ENCODE peak calls at places on chromosomes 6 and 20, in eight cellular contexts. F is CD4-positive, CD25-positive, alpha-beta regulatory T cell; H is AG08396; Y is amygdala; L is Daoy; E is KBM-7; V is Right ventricle myocardium superior; J is WTC11. U is an unnamed sample.
A peak's percentile ranks its signal among the peaks of the same experiment; 100 is the strongest.

GRCh38 chr6:46453221-46453620 is 38.0 kb downstream of the RCAN2 start:
- DNase-seq in F (no peak), Y (no peak), E (no peak), H (peak; percentile 40), L (peak; percentile 53), V (no peak), J (no peak), U (no peak)

GRCh38 chr6:162546905-162547304 is 180.7 kb downstream of the PRKN start:
- DNase-seq in J (no peak), E (no peak), H (no peak), L (no peak), F (no peak), Y (no peak), V (no peak), U (no peak)

GRCh38 chr6:151136141-151136755 is 103.5 kb upstream of the AKAP12 start:
- DNase-seq in L (no peak), E (no peak), Y (no peak), F (no peak), J (no peak), V (peak; percentile 48), H (no peak), U (no peak)

GRCh38 chr6:26743157-26743821 is 83.7 kb upstream of the ZNF322 start:
- DNase-seq in V (no peak), E (no peak), Y (no peak), H (peak; percentile 55), J (peak; percentile 72), F (no peak), L (peak; percentile 92), U (no peak)

GRCh38 chr6:88870728-88871330 is 92.6 kb downstream of the RNGTT start:
- DNase-seq in F (peak; percentile 75), V (no peak), Y (no peak), J (no peak), L (peak; percentile 38), E (peak; percentile 60), H (peak; percentile 14), U (no peak)

GRCh38 chr20:45095753-45096371 is 5.1 kb downstream of the KCNS1 start:
- DNase-seq in Y (no peak), L (peak; percentile 43), V (no peak), E (peak; percentile 75), J (peak; percentile 70), H (peak; percentile 73), F (peak; percentile 74), U (peak; percentile 7)

GRCh38 chr6:72954736-72955135 is 270.6 kb downstream of the KHDC1L start:
- DNase-seq in L (no peak), E (no peak), F (no peak), Y (no peak), H (no peak), J (no peak), V (no peak), U (no peak)

GRCh38 chr6:18371576-18371975 is 15.6 kb upstream of the RNF144B start:
- DNase-seq in Y (no peak), L (no peak), J (no peak), F (no peak), H (no peak), V (no peak), E (no peak), U (no peak)

U was measured in DMS 273 treated with DMSO at 0.1 percent for 48 hours.